ENCODE peak calls at places on chromosomes 13 and 19, in four cellular contexts. One of them, this sample, is unnamed.

GRCh38 chr13:79874396-79875360 is 393.7 kb downstream of the NDFIP2 start:
- DNase-seq in K562: no peak
- DNase-seq in A549: no peak
- DNase-seq in endothelial cell of umbilical vein: no peak
- DNase-seq in this sample: no peak

GRCh38 chr19:54364775-54365257 is at the start of gene LAIR1:
- DNase-seq in endothelial cell of umbilical vein: no peak
- DNase-seq in K562: no peak
- DNase-seq in A549: no peak
- DNase-seq in this sample: peak

GRCh38 chr19:46082728-46083050 is 41.8 kb downstream of the IGFL3 start:
- DNase-seq in A549: no peak
- DNase-seq in endothelial cell of umbilical vein: no peak
- DNase-seq in K562: no peak
- DNase-seq in this sample: no peak

GRCh38 chr13:50380905-50381304 is 365.7 kb downstream of the KCNRG start:
- DNase-seq in A549: no peak
- DNase-seq in K562: no peak
- DNase-seq in endothelial cell of umbilical vein: no peak
- DNase-seq in this sample: no peak

GRCh38 chr13:50370303-50370950 is 355.2 kb downstream of the KCNRG start:
- DNase-seq in A549: no peak
- DNase-seq in K562: no peak
- DNase-seq in endothelial cell of umbilical vein: no peak
- DNase-seq in this sample: peak

GRCh38 chr19:40605201-40605971 is 4.2 kb downstream of the LTBP4 start:
- DNase-seq in endothelial cell of umbilical vein: no peak
- DNase-seq in A549: peak
- DNase-seq in K562: peak
- DNase-seq in this sample: peak

GRCh38 chr19:16368385-16369305 is 44.0 kb downstream of the KLF2 start:
- DNase-seq in endothelial cell of umbilical vein: no peak
- DNase-seq in A549: no peak
- DNase-seq in K562: no peak
- DNase-seq in this sample: no peak

GRCh38 chr13:114318624-114319023 is 4.3 kb downstream of the CHAMP1 start:
- DNase-seq in A549: no peak
- DNase-seq in endothelial cell of umbilical vein: no peak
- DNase-seq in K562: no peak
- DNase-seq in this sample: no peak

GRCh38 chr19:32373614-32374295 is 28.3 kb downstream of the ZNF507 start:
- DNase-seq in A549: peak
- DNase-seq in K562: peak
- DNase-seq in endothelial cell of umbilical vein: peak
- DNase-seq in this sample: no peak

GRCh38 chr19:32397736-32398135 is 7.8 kb upstream of the DPY19L3 start:
- DNase-seq in endothelial cell of umbilical vein: no peak
- DNase-seq in K562: no peak
- DNase-seq in A549: no peak
- DNase-seq in this sample: no peak

GRCh38 chr13:48403151-48403631 is 9.7 kb downstream of the LPAR6 start:
- DNase-seq in K562: no peak
- DNase-seq in endothelial cell of umbilical vein: no peak
- DNase-seq in A549: no peak
- DNase-seq in this sample: no peak

DNA sequence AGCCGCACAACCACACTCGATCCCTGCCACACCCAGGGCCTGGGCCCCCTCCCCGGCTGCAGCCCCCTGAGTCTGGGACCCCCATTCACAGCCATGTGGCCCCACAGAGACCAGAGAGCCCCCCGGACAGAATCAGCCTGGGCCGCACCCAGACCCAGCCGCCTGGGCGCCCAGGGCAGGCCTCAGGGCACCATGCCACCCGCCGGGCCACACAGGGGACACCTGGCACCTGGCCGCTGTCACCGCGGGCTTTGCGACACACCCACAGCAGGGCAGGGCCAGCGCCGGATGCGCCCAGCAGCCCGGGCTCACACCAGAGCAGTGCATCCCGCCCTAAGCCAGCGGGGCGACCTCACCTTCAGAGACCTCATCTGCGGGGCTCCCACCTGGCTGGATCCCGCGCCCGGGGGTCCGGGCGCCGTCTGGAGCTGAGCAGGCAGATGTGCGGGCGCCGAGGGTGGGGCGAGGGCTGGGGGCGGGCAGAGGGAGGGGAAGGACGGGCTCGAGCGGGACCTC is 443 bp downstream of the TBXA2R start:
- DNase-seq in K562: peak
- DNase-seq in A549: no peak
- DNase-seq in endothelial cell of umbilical vein: no peak
- DNase-seq in this sample: no peak
- TF ChIP-seq MYC in K562: no peak
- TF ChIP-seq MYC in A549: no peak
- TF ChIP-seq MYC in endothelial cell of umbilical vein: no peak
- TF ChIP-seq MYC in this sample: no peak

GRCh38 chr19:4533835-4534424 is 1.1 kb downstream of the PLIN5 start:
- DNase-seq in A549: no peak
- DNase-seq in endothelial cell of umbilical vein: no peak
- DNase-seq in K562: no peak
- DNase-seq in this sample: no peak

GRCh38 chr19:4536798-4537197 is 1.8 kb upstream of the PLIN5 start:
- DNase-seq in K562: no peak
- DNase-seq in endothelial cell of umbilical vein: no peak
- DNase-seq in A549: no peak
- DNase-seq in this sample: no peak

GRCh38 chr19:4537953-4538600 is 1.8 kb downstream of the LRG1 start:
- DNase-seq in A549: no peak
- DNase-seq in endothelial cell of umbilical vein: no peak
- DNase-seq in K562: no peak
- DNase-seq in this sample: no peak

GRCh38 chr19:4533334-4533733 is 1.7 kb downstream of the PLIN5 start:
- DNase-seq in A549: no peak
- DNase-seq in endothelial cell of umbilical vein: no peak
- DNase-seq in K562: no peak
- DNase-seq in this sample: no peak

DNA sequence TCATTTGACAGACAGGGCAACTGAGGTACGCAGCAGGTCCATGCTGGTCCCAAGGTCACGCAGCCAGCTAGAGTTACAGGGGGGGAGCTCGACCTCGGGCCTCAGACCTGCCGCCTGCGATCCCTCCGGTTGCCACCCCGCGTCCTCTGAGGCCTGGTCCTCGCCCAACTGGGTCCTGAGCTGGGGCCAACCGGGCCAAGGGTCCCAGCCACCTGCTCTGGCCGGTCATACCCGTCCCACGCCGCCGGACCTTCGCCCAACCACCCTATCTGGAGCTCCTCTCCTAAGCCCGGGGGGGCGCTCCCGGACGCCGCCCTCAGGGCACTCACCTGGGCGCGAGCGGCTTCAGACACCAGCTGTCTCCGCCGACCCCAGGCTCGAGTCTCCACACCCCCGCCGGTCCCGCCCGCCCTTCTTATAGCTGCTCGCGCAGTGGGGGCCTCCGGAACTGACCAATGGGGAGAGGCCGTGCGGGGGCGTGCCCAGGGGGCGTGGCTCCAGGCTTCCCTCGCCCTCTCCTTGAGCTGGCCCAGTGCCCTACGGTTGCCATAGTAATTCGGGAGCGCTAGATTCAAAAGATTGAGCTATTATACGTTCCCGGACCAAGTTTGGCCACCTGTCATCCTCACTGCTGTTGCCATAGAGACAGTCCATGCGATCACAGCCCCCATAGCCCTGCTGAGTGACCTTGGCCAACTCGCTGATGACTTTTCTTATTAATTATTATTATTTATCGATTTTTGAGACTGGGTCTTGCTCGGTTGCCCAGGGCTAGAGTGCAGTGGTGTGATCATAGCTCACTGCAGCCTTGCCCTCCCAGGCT is at the start of gene PLIN5:
- DNase-seq in K562: peak
- DNase-seq in endothelial cell of umbilical vein: peak
- DNase-seq in A549: peak
- DNase-seq in this sample: no peak
- TF ChIP-seq MAX in K562: no peak
- TF ChIP-seq MAX in endothelial cell of umbilical vein: no peak
- TF ChIP-seq MAX in A549: no peak
- TF ChIP-seq MAX in this sample: no peak

DNA sequence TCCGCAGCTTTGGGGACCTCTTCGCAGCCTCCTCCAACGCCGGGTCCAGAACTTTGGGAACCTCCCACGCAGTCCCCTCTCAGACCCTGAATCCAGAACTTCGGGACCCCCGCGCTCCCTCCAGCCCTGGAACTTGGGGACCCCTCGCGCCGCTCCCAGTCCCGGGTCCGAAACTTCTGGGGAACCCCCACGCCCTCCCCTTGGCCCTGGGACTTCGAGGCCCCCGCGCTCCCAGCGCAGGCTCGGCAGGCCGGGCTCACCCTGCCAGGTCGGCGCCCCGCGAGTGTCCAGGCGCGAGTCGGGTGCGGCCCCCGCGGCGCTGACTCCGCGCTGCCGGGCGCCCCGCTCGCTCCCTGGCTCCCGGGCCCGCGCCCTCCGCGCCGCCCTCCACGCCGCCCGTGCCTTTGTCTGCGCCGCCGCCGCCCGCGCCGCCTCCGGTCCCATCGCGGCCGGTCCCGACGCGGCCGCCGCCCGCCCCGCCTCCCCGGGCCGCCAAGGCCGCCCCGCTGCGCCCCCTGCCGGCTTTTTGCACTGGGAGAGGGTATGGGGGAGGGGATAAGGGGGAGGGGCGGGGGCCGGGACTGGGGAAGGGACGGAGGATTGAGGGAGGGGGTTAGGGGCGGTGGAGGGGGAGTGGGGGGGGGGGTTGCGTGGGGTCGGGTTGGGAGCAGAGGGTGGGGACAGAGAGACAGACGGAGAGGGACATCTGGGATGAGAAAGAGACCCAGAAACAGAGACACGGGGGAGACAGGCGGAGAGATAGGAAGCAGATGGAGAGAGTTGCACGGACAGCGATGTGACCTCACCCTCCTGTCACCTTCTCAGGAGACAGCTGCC is at the start of gene HOMER3:
- DNase-seq in K562: peak
- DNase-seq in A549: peak
- DNase-seq in endothelial cell of umbilical vein: peak
- DNase-seq in this sample: peak
- TF ChIP-seq CTCF in K562: peak
- TF ChIP-seq CTCF in A549: peak
- TF ChIP-seq CTCF in endothelial cell of umbilical vein: no peak
- TF ChIP-seq CTCF in this sample: no peak

GRCh38 chr13:78152415-78152814 is 233.8 kb upstream of the EDNRB start:
- DNase-seq in A549: no peak
- DNase-seq in endothelial cell of umbilical vein: no peak
- DNase-seq in K562: no peak
- DNase-seq in this sample: no peak

GRCh38 chr13:78147905-78148304 is 229.3 kb upstream of the EDNRB start:
- DNase-seq in endothelial cell of umbilical vein: peak
- DNase-seq in A549: no peak
- DNase-seq in K562: no peak
- DNase-seq in this sample: no peak
- TF ChIP-seq MYC in endothelial cell of umbilical vein: no peak
- TF ChIP-seq MYC in A549: no peak
- TF ChIP-seq MYC in K562: no peak
- TF ChIP-seq MYC in this sample: no peak

DNA sequence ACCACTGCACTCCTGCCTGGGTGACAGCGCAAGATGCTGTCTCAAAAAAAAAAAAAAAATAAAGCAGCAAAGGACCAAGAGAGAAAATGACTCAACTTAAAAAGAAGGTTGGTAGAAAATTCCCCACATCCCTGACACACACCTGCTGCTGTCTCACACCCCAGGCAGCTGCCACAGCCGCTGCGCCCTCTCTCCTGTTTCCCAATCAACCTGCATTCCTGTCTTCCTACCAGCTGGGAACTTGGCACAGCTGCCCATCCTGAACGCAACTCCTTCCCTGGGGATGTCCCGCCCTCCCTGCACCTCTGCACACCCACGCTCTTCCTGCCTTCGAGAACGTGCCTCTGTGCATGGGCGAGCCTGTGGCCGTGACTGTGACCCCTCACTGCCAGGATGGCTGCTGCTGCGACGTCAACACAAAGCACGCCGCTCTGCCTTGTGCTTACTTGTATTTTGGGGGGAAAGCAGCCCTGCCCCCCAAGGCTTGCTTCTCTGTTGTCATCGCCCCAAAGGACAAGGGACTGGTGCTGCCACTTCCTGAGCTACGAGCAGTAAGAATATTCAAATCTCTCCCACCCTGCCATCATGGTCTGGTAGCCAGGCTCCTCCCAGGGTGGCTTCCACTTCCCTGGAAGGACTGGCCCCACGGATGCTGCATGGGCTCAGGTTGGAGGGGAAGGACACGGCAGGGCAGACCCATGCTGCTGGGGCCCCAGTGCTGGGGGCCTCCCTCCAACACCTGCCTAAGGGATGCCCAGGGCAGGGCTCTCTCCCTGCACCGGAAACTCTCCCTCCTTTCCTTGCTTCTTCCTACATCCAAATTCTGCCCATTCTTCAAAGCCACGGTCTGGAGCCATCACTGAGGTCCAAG is 20.7 kb downstream of the SH3GL1 start:
- DNase-seq in K562: no peak
- DNase-seq in endothelial cell of umbilical vein: peak
- DNase-seq in A549: peak
- DNase-seq in this sample: no peak
- TF ChIP-seq MAX in K562: no peak
- TF ChIP-seq MAX in endothelial cell of umbilical vein: no peak
- TF ChIP-seq MAX in A549: no peak
- TF ChIP-seq MAX in this sample: no peak

GRCh38 chr19:13212759-13213330 is 62.6 kb downstream of the IER2 start:
- DNase-seq in K562: peak
- DNase-seq in A549: peak
- DNase-seq in endothelial cell of umbilical vein: peak
- DNase-seq in this sample: peak
- TF ChIP-seq CTCF in K562: peak
- TF ChIP-seq CTCF in A549: peak
- TF ChIP-seq CTCF in endothelial cell of umbilical vein: peak
- TF ChIP-seq CTCF in this sample: peak

GRCh38 chr13:110607675-110608224 is 7.6 kb upstream of the NAXD start:
- DNase-seq in endothelial cell of umbilical vein: no peak
- DNase-seq in A549: no peak
- DNase-seq in K562: no peak
- DNase-seq in this sample: no peak
- TF ChIP-seq MYC in endothelial cell of umbilical vein: no peak
- TF ChIP-seq MYC in A549: no peak
- TF ChIP-seq MYC in K562: no peak
- TF ChIP-seq MYC in this sample: no peak

This sample was measured in NB4.